ENCODE peak calls at places on chromosomes 7 and 10, in six cellular contexts. One of them, this sample, is unnamed.

GRCh38 chr10:79068203-79068561 is 584 bp upstream of the ZMIZ1 start:
- DNase-seq in tibial artery: no peak
- DNase-seq in stimulated activated naive CD8-positive, alpha-beta T cell treated with anti-CD3 and anti-CD28 coated beads, Interleukin-15, Interleukin-2, amounts not matched to agents 100 U/mL and 50 U/mL, for 24 hours: peak
- DNase-seq in BE2C: no peak
- DNase-seq in OCI-LY7: peak
- DNase-seq in AG08395: no peak
- DNase-seq in this sample: no peak

GRCh38 chr10:63166742-63167258 is 33.7 kb downstream of the NRBF2 start:
- DNase-seq in AG08395: peak
- DNase-seq in tibial artery: no peak
- DNase-seq in OCI-LY7: peak
- DNase-seq in BE2C: peak
- DNase-seq in stimulated activated naive CD8-positive, alpha-beta T cell treated with anti-CD3 and anti-CD28 coated beads, Interleukin-15, Interleukin-2, amounts not matched to agents 100 U/mL and 50 U/mL, for 24 hours: no peak
- DNase-seq in this sample: peak

GRCh38 chr7:81430761-81431160 is 339.1 kb downstream of the HGF start:
- DNase-seq in AG08395: no peak
- DNase-seq in BE2C: no peak
- DNase-seq in stimulated activated naive CD8-positive, alpha-beta T cell treated with anti-CD3 and anti-CD28 coated beads, Interleukin-15, Interleukin-2, amounts not matched to agents 100 U/mL and 50 U/mL, for 24 hours: no peak
- DNase-seq in OCI-LY7: no peak
- DNase-seq in tibial artery: no peak
- DNase-seq in this sample: no peak

GRCh38 chr10:21807162-21807561 is 196.4 kb downstream of the DNAJC1 start:
- DNase-seq in BE2C: peak
- DNase-seq in OCI-LY7: no peak
- DNase-seq in AG08395: no peak
- DNase-seq in stimulated activated naive CD8-positive, alpha-beta T cell treated with anti-CD3 and anti-CD28 coated beads, Interleukin-15, Interleukin-2, amounts not matched to agents 100 U/mL and 50 U/mL, for 24 hours: no peak
- DNase-seq in tibial artery: no peak
- DNase-seq in this sample: no peak

GRCh38 chr10:131094406-131095108 is 217.0 kb downstream of the TCERG1L start:
- DNase-seq in stimulated activated naive CD8-positive, alpha-beta T cell treated with anti-CD3 and anti-CD28 coated beads, Interleukin-15, Interleukin-2, amounts not matched to agents 100 U/mL and 50 U/mL, for 24 hours: no peak
- DNase-seq in tibial artery: no peak
- DNase-seq in BE2C: no peak
- DNase-seq in OCI-LY7: no peak
- DNase-seq in AG08395: no peak
- DNase-seq in this sample: no peak

GRCh38 chr7:36192050-36192824 is 39.2 kb downstream of the EEPD1 start:
- DNase-seq in OCI-LY7: peak
- DNase-seq in AG08395: peak
- DNase-seq in tibial artery: no peak
- DNase-seq in BE2C: no peak
- DNase-seq in stimulated activated naive CD8-positive, alpha-beta T cell treated with anti-CD3 and anti-CD28 coated beads, Interleukin-15, Interleukin-2, amounts not matched to agents 100 U/mL and 50 U/mL, for 24 hours: no peak
- DNase-seq in this sample: peak

GRCh38 chr10:79335470-79336235 is 11.6 kb upstream of the PPIF start:
- DNase-seq in tibial artery: peak
- DNase-seq in OCI-LY7: no peak
- DNase-seq in BE2C: no peak
- DNase-seq in stimulated activated naive CD8-positive, alpha-beta T cell treated with anti-CD3 and anti-CD28 coated beads, Interleukin-15, Interleukin-2, amounts not matched to agents 100 U/mL and 50 U/mL, for 24 hours: no peak
- DNase-seq in AG08395: no peak
- DNase-seq in this sample: no peak

GRCh38 chr10:27611861-27612450 is 107.9 kb downstream of the RAB18 start:
- DNase-seq in OCI-LY7: no peak
- DNase-seq in BE2C: no peak
- DNase-seq in stimulated activated naive CD8-positive, alpha-beta T cell treated with anti-CD3 and anti-CD28 coated beads, Interleukin-15, Interleukin-2, amounts not matched to agents 100 U/mL and 50 U/mL, for 24 hours: no peak
- DNase-seq in tibial artery: no peak
- DNase-seq in AG08395: no peak
- DNase-seq in this sample: no peak

GRCh38 chr7:116211006-116211912 is 920 bp downstream of the TES start:
- DNase-seq in tibial artery: peak
- DNase-seq in OCI-LY7: peak
- DNase-seq in stimulated activated naive CD8-positive, alpha-beta T cell treated with anti-CD3 and anti-CD28 coated beads, Interleukin-15, Interleukin-2, amounts not matched to agents 100 U/mL and 50 U/mL, for 24 hours: peak
- DNase-seq in AG08395: peak
- DNase-seq in BE2C: no peak
- DNase-seq in this sample: peak

GRCh38 chr7:36191292-36191920 is 38.4 kb downstream of the EEPD1 start:
- DNase-seq in tibial artery: no peak
- DNase-seq in AG08395: peak
- DNase-seq in BE2C: no peak
- DNase-seq in stimulated activated naive CD8-positive, alpha-beta T cell treated with anti-CD3 and anti-CD28 coated beads, Interleukin-15, Interleukin-2, amounts not matched to agents 100 U/mL and 50 U/mL, for 24 hours: no peak
- DNase-seq in OCI-LY7: peak
- DNase-seq in this sample: no peak

GRCh38 chr10:29820890-29821398 is 186.2 kb upstream of the SVIL start:
- DNase-seq in stimulated activated naive CD8-positive, alpha-beta T cell treated with anti-CD3 and anti-CD28 coated beads, Interleukin-15, Interleukin-2, amounts not matched to agents 100 U/mL and 50 U/mL, for 24 hours: no peak
- DNase-seq in tibial artery: peak
- DNase-seq in AG08395: peak
- DNase-seq in OCI-LY7: no peak
- DNase-seq in BE2C: no peak
- DNase-seq in this sample: no peak

GRCh38 chr7:90178166-90178565 is 23.9 kb downstream of the STEAP1 start:
- DNase-seq in AG08395: no peak
- DNase-seq in tibial artery: no peak
- DNase-seq in stimulated activated naive CD8-positive, alpha-beta T cell treated with anti-CD3 and anti-CD28 coated beads, Interleukin-15, Interleukin-2, amounts not matched to agents 100 U/mL and 50 U/mL, for 24 hours: no peak
- DNase-seq in OCI-LY7: no peak
- DNase-seq in BE2C: no peak
- DNase-seq in this sample: no peak

GRCh38 chr10:72316748-72317435 is 37.8 kb downstream of the DNAJB12 start:
- DNase-seq in AG08395: no peak
- DNase-seq in BE2C: peak
- DNase-seq in OCI-LY7: peak
- DNase-seq in tibial artery: no peak
- DNase-seq in stimulated activated naive CD8-positive, alpha-beta T cell treated with anti-CD3 and anti-CD28 coated beads, Interleukin-15, Interleukin-2, amounts not matched to agents 100 U/mL and 50 U/mL, for 24 hours: peak
- DNase-seq in this sample: peak

GRCh38 chr10:132805599-132805998 is 19.7 kb upstream of the NKX6-2 start:
- DNase-seq in tibial artery: peak
- DNase-seq in OCI-LY7: no peak
- DNase-seq in stimulated activated naive CD8-positive, alpha-beta T cell treated with anti-CD3 and anti-CD28 coated beads, Interleukin-15, Interleukin-2, amounts not matched to agents 100 U/mL and 50 U/mL, for 24 hours: no peak
- DNase-seq in AG08395: no peak
- DNase-seq in BE2C: no peak
- DNase-seq in this sample: no peak

GRCh38 chr10:128046156-128046933 is 79.9 kb downstream of the MKI67 start:
- DNase-seq in stimulated activated naive CD8-positive, alpha-beta T cell treated with anti-CD3 and anti-CD28 coated beads, Interleukin-15, Interleukin-2, amounts not matched to agents 100 U/mL and 50 U/mL, for 24 hours: no peak
- DNase-seq in BE2C: no peak
- DNase-seq in tibial artery: no peak
- DNase-seq in OCI-LY7: no peak
- DNase-seq in AG08395: no peak
- DNase-seq in this sample: no peak

GRCh38 chr10:129706081-129706480 is 239.0 kb downstream of the MGMT start:
- DNase-seq in AG08395: no peak
- DNase-seq in BE2C: no peak
- DNase-seq in tibial artery: no peak
- DNase-seq in stimulated activated naive CD8-positive, alpha-beta T cell treated with anti-CD3 and anti-CD28 coated beads, Interleukin-15, Interleukin-2, amounts not matched to agents 100 U/mL and 50 U/mL, for 24 hours: no peak
- DNase-seq in OCI-LY7: no peak
- DNase-seq in this sample: no peak

GRCh38 chr7:17844514-17845196 is 95.6 kb downstream of the SNX13 start:
- DNase-seq in stimulated activated naive CD8-positive, alpha-beta T cell treated with anti-CD3 and anti-CD28 coated beads, Interleukin-15, Interleukin-2, amounts not matched to agents 100 U/mL and 50 U/mL, for 24 hours: no peak
- DNase-seq in OCI-LY7: no peak
- DNase-seq in tibial artery: no peak
- DNase-seq in BE2C: no peak
- DNase-seq in AG08395: no peak
- DNase-seq in this sample: no peak

GRCh38 chr7:97845622-97846203 is 26.5 kb downstream of the ASNS start:
- DNase-seq in AG08395: peak
- DNase-seq in tibial artery: no peak
- DNase-seq in BE2C: no peak
- DNase-seq in stimulated activated naive CD8-positive, alpha-beta T cell treated with anti-CD3 and anti-CD28 coated beads, Interleukin-15, Interleukin-2, amounts not matched to agents 100 U/mL and 50 U/mL, for 24 hours: no peak
- DNase-seq in OCI-LY7: peak
- DNase-seq in this sample: peak

GRCh38 chr10:15690031-15690430 is 29.7 kb downstream of the ITGA8 start:
- DNase-seq in OCI-LY7: no peak
- DNase-seq in tibial artery: no peak
- DNase-seq in stimulated activated naive CD8-positive, alpha-beta T cell treated with anti-CD3 and anti-CD28 coated beads, Interleukin-15, Interleukin-2, amounts not matched to agents 100 U/mL and 50 U/mL, for 24 hours: no peak
- DNase-seq in AG08395: no peak
- DNase-seq in BE2C: no peak
- DNase-seq in this sample: no peak

GRCh38 chr7:134724606-134725005 is 54.8 kb upstream of the CALD1 start:
- DNase-seq in stimulated activated naive CD8-positive, alpha-beta T cell treated with anti-CD3 and anti-CD28 coated beads, Interleukin-15, Interleukin-2, amounts not matched to agents 100 U/mL and 50 U/mL, for 24 hours: no peak
- DNase-seq in OCI-LY7: peak
- DNase-seq in BE2C: peak
- DNase-seq in AG08395: peak
- DNase-seq in tibial artery: no peak
- DNase-seq in this sample: peak

GRCh38 chr7:156160811-156161210 is 348.5 kb upstream of the SHH start:
- DNase-seq in AG08395: no peak
- DNase-seq in tibial artery: no peak
- DNase-seq in BE2C: no peak
- DNase-seq in OCI-LY7: no peak
- DNase-seq in stimulated activated naive CD8-positive, alpha-beta T cell treated with anti-CD3 and anti-CD28 coated beads, Interleukin-15, Interleukin-2, amounts not matched to agents 100 U/mL and 50 U/mL, for 24 hours: no peak
- DNase-seq in this sample: no peak

GRCh38 chr10:110739811-110740271 is 95.7 kb downstream of the RBM20 start:
- DNase-seq in stimulated activated naive CD8-positive, alpha-beta T cell treated with anti-CD3 and anti-CD28 coated beads, Interleukin-15, Interleukin-2, amounts not matched to agents 100 U/mL and 50 U/mL, for 24 hours: no peak
- DNase-seq in BE2C: no peak
- DNase-seq in OCI-LY7: no peak
- DNase-seq in AG08395: no peak
- DNase-seq in tibial artery: no peak
- DNase-seq in this sample: no peak

GRCh38 chr10:86259901-86260562 is 106.6 kb downstream of the GRID1 start:
- DNase-seq in OCI-LY7: no peak
- DNase-seq in stimulated activated naive CD8-positive, alpha-beta T cell treated with anti-CD3 and anti-CD28 coated beads, Interleukin-15, Interleukin-2, amounts not matched to agents 100 U/mL and 50 U/mL, for 24 hours: no peak
- DNase-seq in tibial artery: no peak
- DNase-seq in AG08395: no peak
- DNase-seq in BE2C: no peak
- DNase-seq in this sample: no peak

GRCh38 chr7:151430391-151431205 is 9.3 kb downstream of the CRYGN start:
- DNase-seq in tibial artery: no peak
- DNase-seq in stimulated activated naive CD8-positive, alpha-beta T cell treated with anti-CD3 and anti-CD28 coated beads, Interleukin-15, Interleukin-2, amounts not matched to agents 100 U/mL and 50 U/mL, for 24 hours: no peak
- DNase-seq in OCI-LY7: no peak
- DNase-seq in AG08395: no peak
- DNase-seq in BE2C: no peak
- DNase-seq in this sample: no peak

GRCh38 chr10:124196659-124197058 is 103.3 kb upstream of the CHST15 start:
- DNase-seq in tibial artery: no peak
- DNase-seq in AG08395: no peak
- DNase-seq in stimulated activated naive CD8-positive, alpha-beta T cell treated with anti-CD3 and anti-CD28 coated beads, Interleukin-15, Interleukin-2, amounts not matched to agents 100 U/mL and 50 U/mL, for 24 hours: no peak
- DNase-seq in OCI-LY7: no peak
- DNase-seq in BE2C: no peak
- DNase-seq in this sample: no peak

GRCh38 chr10:7484456-7485266 is 73.8 kb upstream of the SFMBT2 start:
- DNase-seq in tibial artery: no peak
- DNase-seq in OCI-LY7: peak
- DNase-seq in AG08395: no peak
- DNase-seq in BE2C: no peak
- DNase-seq in stimulated activated naive CD8-positive, alpha-beta T cell treated with anti-CD3 and anti-CD28 coated beads, Interleukin-15, Interleukin-2, amounts not matched to agents 100 U/mL and 50 U/mL, for 24 hours: peak
- DNase-seq in this sample: no peak

GRCh38 chr7:134605978-134606923 is 40.4 kb upstream of the BPGM start:
- DNase-seq in tibial artery: no peak
- DNase-seq in AG08395: peak
- DNase-seq in BE2C: peak
- DNase-seq in stimulated activated naive CD8-positive, alpha-beta T cell treated with anti-CD3 and anti-CD28 coated beads, Interleukin-15, Interleukin-2, amounts not matched to agents 100 U/mL and 50 U/mL, for 24 hours: peak
- DNase-seq in OCI-LY7: peak
- DNase-seq in this sample: peak

GRCh38 chr7:55818686-55819085 is 43.9 kb downstream of the SEPTIN14 start:
- DNase-seq in stimulated activated naive CD8-positive, alpha-beta T cell treated with anti-CD3 and anti-CD28 coated beads, Interleukin-15, Interleukin-2, amounts not matched to agents 100 U/mL and 50 U/mL, for 24 hours: no peak
- DNase-seq in BE2C: no peak
- DNase-seq in AG08395: no peak
- DNase-seq in OCI-LY7: no peak
- DNase-seq in tibial artery: no peak
- DNase-seq in this sample: no peak

GRCh38 chr10:125079091-125079600 is 81.2 kb downstream of the CTBP2 start:
- DNase-seq in stimulated activated naive CD8-positive, alpha-beta T cell treated with anti-CD3 and anti-CD28 coated beads, Interleukin-15, Interleukin-2, amounts not matched to agents 100 U/mL and 50 U/mL, for 24 hours: no peak
- DNase-seq in AG08395: no peak
- DNase-seq in OCI-LY7: no peak
- DNase-seq in tibial artery: no peak
- DNase-seq in BE2C: no peak
- DNase-seq in this sample: no peak